ENCODE peak calls at places on chromosomes 12 and 14, in nine cellular contexts. M is left colon; N is aorta; L is uterus; I is CD8-positive, alpha-beta memory T cell; C is mucosa of gallbladder; Q is HT1080; W is stimulated activated CD4-positive, alpha-beta T cell treated with anti-CD3 and anti-CD28 coated beads, Interleukin-12 subunit alpha, Interleukin-12 subunit beta, amount 100 ng/mL, for 24 hours; S is nucleus accumbens. A is an unnamed sample.

GRCh38 chr12:16531623-16532022 is 74.3 kb downstream of the LMO3 start:
- DNase-seq in M (no peak), N (no peak), L (no peak), I (no peak), C (no peak), Q (no peak), W (no peak), S (no peak), A (no peak)

GRCh38 chr12:114911196-114911595 is 227.2 kb upstream of the TBX3 start:
- DNase-seq in M (no peak), N (no peak), L (no peak), I (no peak), C (no peak), Q (peak; percentile 48), W (no peak), S (no peak), A (no peak)

GRCh38 chr14:42214981-42215491 is 608.4 kb downstream of the LRFN5 start:
- DNase-seq in M (no peak), N (no peak), L (no peak), I (no peak), C (no peak), Q (peak; percentile 95), W (no peak), S (no peak), A (no peak)

GRCh38 chr12:1859643-1860042 is 39.3 kb downstream of the LRTM2 start:
- DNase-seq in M (peak; percentile 4), N (no peak), L (no peak), I (no peak), C (no peak), Q (peak; percentile 75), W (no peak), S (no peak), A (no peak)

GRCh38 chr14:78253986-78254385 is 83.8 kb downstream of the NRXN3 start:
- DNase-seq in M (no peak), N (no peak), L (no peak), I (no peak), C (no peak), Q (peak; percentile 85), W (no peak), S (no peak), A (no peak)

GRCh38 chr14:72892879-72893635 is 844 bp downstream of the DPF3 start:
- DNase-seq in M (peak; percentile 28), N (peak; percentile 49), L (no peak), I (peak; percentile 10), C (no peak), Q (no peak), W (no peak), S (peak; percentile 26), A (no peak)

GRCh38 chr12:59637657-59638150 is 41.9 kb downstream of the SLC16A7 start:
- DNase-seq in M (no peak), N (no peak), L (no peak), I (no peak), C (no peak), Q (no peak), W (no peak), S (no peak), A (no peak)

GRCh38 chr12:109308534-109309440 is at the start of gene FOXN4:
- DNase-seq in M (no peak), N (no peak), L (no peak), I (no peak), C (no peak), Q (no peak), W (no peak), S (no peak), A (no peak)

GRCh38 chr14:58777541-58777979 is 139.8 kb downstream of the DACT1 start:
- DNase-seq in M (no peak), N (no peak), L (no peak), I (no peak), C (no peak), Q (no peak), W (no peak), S (no peak), A (no peak)

GRCh38 chr14:103130017-103130764 is 6.9 kb downstream of the TNFAIP2 start:
- DNase-seq in M (no peak), N (no peak), L (no peak), I (no peak), C (no peak), Q (no peak), W (no peak), S (no peak), A (no peak)

GRCh38 chr14:100025111-100025510 is 40.1 kb upstream of the EVL start:
- DNase-seq in M (no peak), N (no peak), L (no peak), I (no peak), C (no peak), Q (peak; percentile 20), W (no peak), S (no peak), A (peak; percentile 40)

GRCh38 chr12:10033783-10034381 is 3.4 kb downstream of the CLEC9A start:
- DNase-seq in M (no peak), N (no peak), L (no peak), I (no peak), C (no peak), Q (peak; percentile 28), W (no peak), S (no peak), A (no peak)

GRCh38 chr12:94638521-94638920 is 11.8 kb downstream of the TMCC3 start:
- DNase-seq in M (no peak), N (no peak), L (no peak), I (no peak), C (no peak), Q (no peak), W (no peak), S (no peak), A (no peak)

GRCh38 chr14:69263364-69263763 is 3.4 kb downstream of the GALNT16 start:
- DNase-seq in M (peak; percentile 34), N (peak; percentile 86), L (peak; percentile 77), I (no peak), C (no peak), Q (peak; percentile 95), W (no peak), S (peak; percentile 27), A (no peak)

GRCh38 chr14:32047791-32048190 is 29.3 kb upstream of the ARHGAP5 start:
- DNase-seq in M (no peak), N (no peak), L (no peak), I (no peak), C (no peak), Q (peak; percentile 46), W (no peak), S (no peak), A (no peak)

A was measured in iPS DF 19.7.